ENCODE peak calls at places on chromosome 15, in ten cellular contexts. T, F, W, R, M, J, C, Q, S and Y are unnamed samples.

GRCh38 chr15:64717735-64718495 is 57.5 kb downstream of the RBPMS2 start:
- DNase-seq in T (no peak), F (no peak), W (no peak), R (no peak), M (no peak), J (no peak), C (peak), Q (no peak), S (no peak), Y (peak)

GRCh38 chr15:77563768-77564167 is 68.9 kb downstream of the LINGO1 start:
- DNase-seq in T (no peak), F (no peak), W (no peak), R (no peak), M (no peak), J (no peak), C (no peak), Q (no peak), S (no peak), Y (no peak)

GRCh38 chr15:66107070-66107469 is 146.5 kb downstream of the MEGF11 start:
- DNase-seq in T (no peak), F (no peak), W (no peak), R (peak), M (no peak), J (no peak), C (no peak), Q (no peak), S (no peak), Y (peak)

GRCh38 chr15:54564142-54564541 is 585.9 kb downstream of the UNC13C start:
- DNase-seq in T (no peak), F (no peak), W (no peak), R (no peak), M (no peak), J (no peak), C (no peak), Q (no peak), S (no peak), Y (no peak)

GRCh38 chr15:98017150-98017964 is 56.9 kb downstream of the ARRDC4 start:
- DNase-seq in T (no peak), F (no peak), W (no peak), R (no peak), M (no peak), J (no peak), C (no peak), Q (no peak), S (no peak), Y (no peak)

GRCh38 chr15:39642011-39642640 is 61.2 kb downstream of the THBS1 start:
- DNase-seq in T (no peak), F (no peak), W (no peak), R (no peak), M (no peak), J (no peak), C (peak), Q (no peak), S (no peak), Y (no peak)

GRCh38 chr15:71203573-71204444 is 88.5 kb downstream of the THSD4 start:
- DNase-seq in T (no peak), F (no peak), W (no peak), R (no peak), M (no peak), J (no peak), C (no peak), Q (no peak), S (no peak), Y (no peak)

GRCh38 chr15:87828608-87829007 is 427.9 kb downstream of the NTRK3 start:
- DNase-seq in T (no peak), F (no peak), W (no peak), R (no peak), M (no peak), J (no peak), C (no peak), Q (no peak), S (no peak), Y (no peak)

GRCh38 chr15:83285284-83285978 is 967 bp upstream of the BNC1 start:
- DNase-seq in T (no peak), F (no peak), W (no peak), R (no peak), M (no peak), J (no peak), C (no peak), Q (no peak), S (no peak), Y (no peak)

GRCh38 chr15:40941528-40942336 is 11.5 kb upstream of the CHAC1 start:
- DNase-seq in T (peak), F (peak), W (peak), R (peak), M (peak), J (peak), C (peak), Q (peak), S (peak), Y (peak)
- TF ChIP-seq POLR2A in T (no peak), F (peak), W (no peak), R (no peak), M (no peak), J (no peak), C (peak), Q (peak), S (peak), Y (no peak)

GRCh38 chr15:25418202-25418601 is 20.6 kb downstream of the UBE3A start:
- DNase-seq in T (no peak), F (no peak), W (no peak), R (no peak), M (no peak), J (no peak), C (no peak), Q (no peak), S (no peak), Y (no peak)

GRCh38 chr15:25417604-25418003 is 21.2 kb downstream of the UBE3A start:
- DNase-seq in T (no peak), F (no peak), W (no peak), R (no peak), M (no peak), J (no peak), C (no peak), Q (no peak), S (no peak), Y (no peak)

GRCh38 chr15:25415217-25415616 is 23.6 kb downstream of the UBE3A start:
- DNase-seq in T (no peak), F (no peak), W (no peak), R (no peak), M (no peak), J (no peak), C (no peak), Q (no peak), S (no peak), Y (no peak)

GRCh38 chr15:25415707-25416106 is 23.1 kb downstream of the UBE3A start:
- DNase-seq in T (no peak), F (no peak), W (no peak), R (no peak), M (no peak), J (no peak), C (no peak), Q (no peak), S (no peak), Y (no peak)

GRCh38 chr15:25416693-25417092 is 22.1 kb downstream of the UBE3A start:
- DNase-seq in T (no peak), F (no peak), W (no peak), R (no peak), M (no peak), J (no peak), C (peak), Q (no peak), S (no peak), Y (no peak)
- TF ChIP-seq POLR2AphosphoS5 in T (no peak), F (no peak), W (no peak), R (no peak), M (no peak), J (no peak), C (no peak), Q (no peak), S (no peak), Y (no peak)

GRCh38 chr15:75452364-75452967 is 976 bp upstream of the SIN3A start:
- DNase-seq in T (peak), F (no peak), W (peak), R (peak), M (no peak), J (peak), C (peak), Q (peak), S (peak), Y (peak)
- TF ChIP-seq POLR2A in T (no peak), F (peak), W (no peak), R (peak), M (peak), J (no peak), C (no peak), Q (peak), S (peak), Y (no peak)

DNA sequence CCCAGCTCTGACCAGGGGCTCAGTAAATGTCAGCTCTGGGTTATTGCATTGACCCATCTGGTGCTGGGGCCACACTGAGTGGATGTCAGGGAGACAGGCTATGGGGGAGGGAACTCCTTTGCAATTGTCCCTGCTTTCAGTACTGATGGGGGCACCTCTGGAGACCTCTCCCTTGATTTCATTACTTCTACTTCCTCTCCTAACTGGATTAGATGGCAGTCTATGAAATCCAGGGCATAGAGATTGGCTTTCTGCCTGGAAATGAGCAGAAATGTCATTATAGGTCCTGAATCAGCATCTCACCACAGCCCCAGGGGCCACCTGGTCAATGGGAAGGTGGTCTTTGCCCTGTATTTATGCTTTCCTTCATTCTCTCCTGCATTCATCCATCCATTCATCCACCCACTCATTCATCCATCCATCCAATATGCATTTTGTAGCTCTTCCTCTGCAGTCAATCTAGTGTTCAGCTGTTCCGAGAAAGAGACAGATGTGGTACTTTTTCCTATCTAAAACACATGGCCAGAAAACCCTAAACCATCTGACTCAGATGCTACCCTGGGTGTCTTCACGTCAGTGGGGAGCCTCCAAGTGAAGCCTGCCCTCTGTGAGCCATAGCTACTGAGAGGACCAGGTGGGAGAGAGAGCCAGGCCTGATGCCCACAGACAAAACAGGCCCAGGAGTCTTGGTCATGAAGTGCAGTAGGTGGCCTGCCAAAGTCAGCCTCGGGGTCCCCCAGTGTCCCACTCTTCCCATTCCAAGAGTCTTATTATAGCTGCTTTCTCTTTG is 57.1 kb downstream of the CCDC33 start:
- DNase-seq in T (no peak), F (no peak), W (no peak), R (no peak), M (no peak), J (no peak), C (no peak), Q (no peak), S (no peak), Y (no peak)
- TF ChIP-seq POLR2AphosphoS5 in T (no peak), F (no peak), W (no peak), R (no peak), M (no peak), J (no peak), C (no peak), Q (no peak), S (no peak), Y (no peak)

DNA sequence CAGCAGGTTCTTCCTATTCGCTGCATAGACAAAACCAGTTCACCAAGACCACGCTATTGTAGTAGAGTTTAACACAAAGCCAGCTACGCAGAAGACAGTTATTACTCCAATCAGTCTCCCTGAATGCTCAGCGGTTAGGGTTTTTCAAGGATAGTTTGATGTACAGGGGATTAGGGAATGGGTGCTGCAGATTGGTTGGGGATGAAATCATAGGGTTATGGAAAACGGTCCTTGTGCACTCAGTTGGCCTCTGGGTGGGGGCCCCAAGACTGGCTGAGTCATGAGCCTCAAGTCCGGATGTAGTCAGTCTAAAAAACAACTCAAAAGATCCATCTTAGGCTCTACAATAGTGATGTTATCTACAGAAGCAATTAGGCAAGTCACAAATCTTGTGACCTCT is 57.5 kb downstream of the LIPC start:
- DNase-seq in T (no peak), F (no peak), W (no peak), R (no peak), M (no peak), J (no peak), C (no peak), Q (no peak), S (no peak), Y (no peak)
- TF ChIP-seq POLR2A in T (no peak), F (no peak), W (no peak), R (no peak), M (no peak), J (no peak), C (no peak), Q (no peak), S (no peak), Y (no peak)